ENCODE peak calls at places on chromosomes 13 and 19, in four cellular contexts. One of them, this sample, is unnamed.

GRCh38 chr19:52391135-52391534 is 6.5 kb upstream of the ZNF528 start:
- DNase-seq in activated CD8-positive, alpha-beta memory T cell treated with anti-CD3 and anti-CD28 coated beads for 4 hours: no peak
- DNase-seq in frontal cortex: no peak
- DNase-seq in cerebellar nuclear complex: no peak
- DNase-seq in this sample: no peak

GRCh38 chr13:77599351-77599750 is 63.8 kb downstream of the SCEL start:
- DNase-seq in activated CD8-positive, alpha-beta memory T cell treated with anti-CD3 and anti-CD28 coated beads for 4 hours: no peak
- DNase-seq in cerebellar nuclear complex: peak; percentile 64
- DNase-seq in frontal cortex: no peak
- DNase-seq in this sample: no peak

GRCh38 chr13:51153527-51153926 is 42.5 kb upstream of the C13orf42 start:
- DNase-seq in cerebellar nuclear complex: no peak
- DNase-seq in frontal cortex: no peak
- DNase-seq in activated CD8-positive, alpha-beta memory T cell treated with anti-CD3 and anti-CD28 coated beads for 4 hours: no peak
- DNase-seq in this sample: no peak

GRCh38 chr19:35317464-35318043 is 11.4 kb upstream of the CD22 start:
- DNase-seq in activated CD8-positive, alpha-beta memory T cell treated with anti-CD3 and anti-CD28 coated beads for 4 hours: no peak
- DNase-seq in frontal cortex: no peak
- DNase-seq in cerebellar nuclear complex: no peak
- DNase-seq in this sample: no peak

GRCh38 chr19:13334801-13335481 is 171.3 kb downstream of the CACNA1A start:
- DNase-seq in cerebellar nuclear complex: no peak
- DNase-seq in activated CD8-positive, alpha-beta memory T cell treated with anti-CD3 and anti-CD28 coated beads for 4 hours: no peak
- DNase-seq in frontal cortex: no peak
- DNase-seq in this sample: no peak

GRCh38 chr19:5563008-5563431 is 4.7 kb downstream of the TINCR start:
- DNase-seq in activated CD8-positive, alpha-beta memory T cell treated with anti-CD3 and anti-CD28 coated beads for 4 hours: no peak
- DNase-seq in frontal cortex: no peak
- DNase-seq in cerebellar nuclear complex: no peak
- DNase-seq in this sample: no peak

GRCh38 chr13:48626077-48626449 is 27.7 kb upstream of the CYSLTR2 start:
- DNase-seq in frontal cortex: no peak
- DNase-seq in activated CD8-positive, alpha-beta memory T cell treated with anti-CD3 and anti-CD28 coated beads for 4 hours: no peak
- DNase-seq in cerebellar nuclear complex: no peak
- DNase-seq in this sample: no peak

GRCh38 chr19:5822181-5822844 is 17.2 kb downstream of the FUT6 start:
- DNase-seq in frontal cortex: no peak
- DNase-seq in cerebellar nuclear complex: no peak
- DNase-seq in activated CD8-positive, alpha-beta memory T cell treated with anti-CD3 and anti-CD28 coated beads for 4 hours: no peak
- DNase-seq in this sample: no peak

GRCh38 chr13:58950911-58951310 is 1212.8 kb downstream of the DIAPH3 start:
- DNase-seq in cerebellar nuclear complex: no peak
- DNase-seq in frontal cortex: no peak
- DNase-seq in activated CD8-positive, alpha-beta memory T cell treated with anti-CD3 and anti-CD28 coated beads for 4 hours: no peak
- DNase-seq in this sample: no peak

GRCh38 chr13:97298816-97299215 is 76.7 kb downstream of the MBNL2 start:
- DNase-seq in frontal cortex: no peak
- DNase-seq in activated CD8-positive, alpha-beta memory T cell treated with anti-CD3 and anti-CD28 coated beads for 4 hours: no peak
- DNase-seq in cerebellar nuclear complex: no peak
- DNase-seq in this sample: no peak

GRCh38 chr19:29623726-29624488 is 17.8 kb downstream of the POP4 start:
- DNase-seq in cerebellar nuclear complex: no peak
- DNase-seq in activated CD8-positive, alpha-beta memory T cell treated with anti-CD3 and anti-CD28 coated beads for 4 hours: no peak
- DNase-seq in frontal cortex: no peak
- DNase-seq in this sample: no peak

GRCh38 chr19:56066152-56067023 is 54.7 kb downstream of the ZNF787 start:
- DNase-seq in activated CD8-positive, alpha-beta memory T cell treated with anti-CD3 and anti-CD28 coated beads for 4 hours: peak; percentile 35
- DNase-seq in frontal cortex: no peak
- DNase-seq in cerebellar nuclear complex: no peak
- DNase-seq in this sample: peak; percentile 35

GRCh38 chr13:27379694-27380596 is 44.5 kb upstream of the GTF3A start:
- DNase-seq in cerebellar nuclear complex: no peak
- DNase-seq in frontal cortex: no peak
- DNase-seq in activated CD8-positive, alpha-beta memory T cell treated with anti-CD3 and anti-CD28 coated beads for 4 hours: no peak
- DNase-seq in this sample: no peak

This sample was measured in stimulated activated CD4-positive, alpha-beta T cell treated with anti-CD3 and anti-CD28 coated beads, Interleukin-1b, Interleukin-23, amount 100 ng/mL, for 1 hour.